ENCODE peak calls at places on chromosome 9, in nine cellular contexts. G is sigmoid colon, I is ovary, O is ascending aorta, T is HCT116, M is neural progenitor cell, K is tibial artery, D is right cardiac atrium, S is aorta. L is an unnamed sample.

GRCh38 chr9:3498691-3499090 is 27.1 kb downstream of the RFX3 start:
- DNase-seq in G (no peak), I (no peak), O (no peak), T (no peak), M (peak; percentile 23), K (no peak), D (no peak), S (no peak), L (no peak)

GRCh38 chr9:114377046-114377445 is 10.7 kb downstream of the AKNA start:
- DNase-seq in G (no peak), I (no peak), O (no peak), T (no peak), M (no peak), K (no peak), D (no peak), S (no peak), L (no peak)

GRCh38 chr9:16701347-16701746 is 169.1 kb downstream of the BNC2 start:
- DNase-seq in G (no peak), I (no peak), O (no peak), T (no peak), M (no peak), K (no peak), D (no peak), S (no peak), L (no peak)

GRCh38 chr9:15725953-15726352 is 173.1 kb downstream of the CCDC171 start:
- DNase-seq in G (no peak), I (no peak), O (no peak), T (no peak), M (no peak), K (no peak), D (no peak), S (no peak), L (no peak)

GRCh38 chr9:87516222-87516930 is 18.7 kb downstream of the DAPK1 start:
- DNase-seq in G (peak; percentile 86), I (peak; percentile 43), O (peak; percentile 79), T (no peak), M (no peak), K (peak; percentile 69), D (peak; percentile 71), S (peak; percentile 88), L (peak; percentile 50)

GRCh38 chr9:89319015-89319905 is 960 bp downstream of the SECISBP2 start:
- DNase-seq in G (no peak), I (no peak), O (no peak), T (no peak), M (no peak), K (no peak), D (no peak), S (no peak), L (no peak)

GRCh38 chr9:113978954-113979712 is 99.0 kb downstream of the AMBP start:
- DNase-seq in G (no peak), I (no peak), O (no peak), T (no peak), M (no peak), K (no peak), D (no peak), S (no peak), L (no peak)

GRCh38 chr9:17520264-17521058 is 58.4 kb upstream of the SH3GL2 start:
- DNase-seq in G (no peak), I (no peak), O (no peak), T (no peak), M (peak; percentile 31), K (no peak), D (no peak), S (no peak), L (no peak)

GRCh38 chr9:91546574-91546973 is 122.9 kb upstream of the NFIL3 start:
- DNase-seq in G (no peak), I (no peak), O (no peak), T (no peak), M (no peak), K (no peak), D (no peak), S (no peak), L (no peak)

GRCh38 chr9:134734270-134734669 is 92.7 kb downstream of the COL5A1 start:
- DNase-seq in G (peak; percentile 88), I (peak; percentile 82), O (no peak), T (no peak), M (no peak), K (peak; percentile 61), D (no peak), S (peak; percentile 40), L (peak; percentile 46)

GRCh38 chr9:29212590-29213373 is 1639.5 kb upstream of the C9orf72 start:
- DNase-seq in G (no peak), I (no peak), O (no peak), T (no peak), M (peak; percentile 72), K (no peak), D (no peak), S (no peak), L (no peak)
- H3K4me3 ChIP-seq in G (peak overlapping the region; percentile 40), I (peak overlapping the region; percentile 49), O (peak overlapping the region; percentile 48), T (no peak overlapping the region), M (peak overlapping the region; percentile 63), K (no peak overlapping the region), D (peak overlapping the region; percentile 38), S (peak overlapping the region; percentile 14), L (peak overlapping the region; percentile 31)

GRCh38 chr9:120870206-120870605 is 6.8 kb downstream of the PHF19 start:
- DNase-seq in G (no peak), I (no peak), O (no peak), T (no peak), M (no peak), K (no peak), D (no peak), S (no peak), L (no peak)
- H3K27ac ChIP-seq in G (peak overlapping the region; percentile 93), I (no peak overlapping the region), O (peak overlapping the region; percentile 83), T (peak overlapping the region; percentile 54), M (no peak overlapping the region), K (peak overlapping the region; percentile 87), D (no peak overlapping the region), S (peak overlapping the region; percentile 4), L (no peak overlapping the region)

DNA sequence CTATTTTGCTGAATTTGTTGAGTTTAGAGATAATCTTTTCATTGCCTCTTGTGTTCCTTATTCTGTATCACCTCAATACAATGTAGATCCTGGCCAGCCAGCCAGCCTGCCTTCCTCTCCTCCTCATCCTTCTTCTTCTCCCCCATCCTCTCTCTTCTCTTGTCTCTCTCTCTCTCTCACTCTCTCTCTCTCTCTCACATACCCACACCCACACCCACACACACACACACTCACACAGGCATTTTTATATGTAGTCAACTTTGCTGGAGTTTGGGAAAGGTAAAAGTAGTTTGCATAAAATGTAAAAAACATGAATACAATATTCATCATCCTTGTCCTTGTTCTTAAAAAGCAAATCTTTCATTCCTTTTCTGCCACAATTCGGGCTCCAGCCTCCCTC is 60.5 kb downstream of the ZFAND5 start:
- DNase-seq in G (no peak), I (no peak), O (no peak), T (no peak), M (no peak), K (no peak), D (no peak), S (no peak), L (no peak)
- H3K4me3 ChIP-seq in G (no peak overlapping the region), I (peak overlapping the region; percentile 25), O (peak overlapping the region; percentile 40), T (peak overlapping the region; percentile 54), M (no peak overlapping the region), K (no peak overlapping the region), D (peak overlapping the region; percentile 77), S (peak overlapping the region; percentile 60), L (peak overlapping the region; percentile 50)

GRCh38 chr9:131714821-131715220 is 25.1 kb downstream of the RAPGEF1 start:
- DNase-seq in G (no peak), I (no peak), O (no peak), T (no peak), M (no peak), K (no peak), D (no peak), S (no peak), L (no peak)

GRCh38 chr9:131714161-131714646 is 25.7 kb downstream of the RAPGEF1 start:
- DNase-seq in G (peak; percentile 90), I (peak; percentile 29), O (peak; percentile 92), T (no peak), M (no peak), K (peak; percentile 90), D (peak; percentile 81), S (peak; percentile 90), L (peak; percentile 76)

GRCh38 chr9:131709741-131710499 is 30.0 kb downstream of the RAPGEF1 start:
- DNase-seq in G (no peak), I (no peak), O (no peak), T (no peak), M (peak; percentile 31), K (no peak), D (no peak), S (no peak), L (no peak)

GRCh38 chr9:131713016-131713415 is 26.9 kb downstream of the RAPGEF1 start:
- DNase-seq in G (no peak), I (no peak), O (no peak), T (no peak), M (no peak), K (no peak), D (no peak), S (no peak), L (no peak)

DNA sequence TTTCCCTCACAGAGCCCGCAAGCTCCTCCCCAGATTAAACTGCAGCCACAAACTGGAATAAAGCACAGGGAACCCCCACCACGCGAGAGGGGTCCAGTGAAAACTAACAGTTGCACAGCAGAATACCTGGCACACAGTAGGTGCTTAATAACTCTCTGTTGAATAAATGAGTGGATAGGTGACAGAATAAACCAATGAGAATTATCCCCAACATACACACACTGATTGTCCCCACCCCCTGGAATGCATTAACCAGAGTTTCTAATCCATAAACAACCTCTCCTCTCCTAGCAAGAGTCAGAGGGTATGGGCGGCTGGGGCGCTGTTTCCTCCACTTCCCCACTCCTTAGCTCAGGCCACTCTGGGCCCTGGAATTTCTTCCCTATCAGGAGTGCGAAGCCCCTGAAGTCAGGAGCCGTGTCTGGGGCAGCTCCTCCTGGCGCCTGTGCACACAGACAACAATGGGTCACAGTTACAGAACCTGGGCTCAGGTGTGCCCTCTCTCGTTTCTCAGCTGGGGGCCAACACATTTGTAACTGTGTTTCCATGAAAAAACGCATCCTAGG is 27.6 kb downstream of the RAPGEF1 start:
- DNase-seq in G (no peak), I (no peak), O (no peak), T (no peak), M (no peak), K (no peak), D (no peak), S (no peak), L (no peak)
- H3K27ac ChIP-seq in G (peak overlapping the region; percentile 86), I (no peak overlapping the region), O (peak overlapping the region; percentile 80), T (no peak overlapping the region), M (no peak overlapping the region), K (peak overlapping the region; percentile 72), D (peak overlapping the region; percentile 12), S (peak overlapping the region; percentile 20), L (peak overlapping the region; percentile 78)